ENCODE peak calls at places on chromosome 9, in four cellular contexts. L is ovary, C is HepG2, O is psoas muscle. N is an unnamed sample.
A peak's percentile ranks its signal among the peaks of the same experiment; 100 is the strongest.

GRCh38 chr9:95937131-95937530 is 61.6 kb downstream of the ERCC6L2 start:
- DNase-seq in L (no peak), C (no peak), O (no peak), N (no peak)

GRCh38 chr9:75139201-75139600 is 50.9 kb downstream of the OSTF1 start:
- DNase-seq in L (no peak), C (no peak), O (no peak), N (no peak)

GRCh38 chr9:81671880-81672280 is 17.5 kb downstream of the TLE1 start:
- DNase-seq in L (peak; percentile 87), C (no peak), O (peak; percentile 79), N (no peak)

GRCh38 chr9:71685394-71685793 is 82.9 kb downstream of the CEMIP2 start:
- DNase-seq in L (no peak), C (no peak), O (no peak), N (no peak)

GRCh38 chr9:89531766-89532165 is 33.9 kb upstream of the SEMA4D start:
- DNase-seq in L (no peak), C (no peak), O (no peak), N (no peak)

GRCh38 chr9:77876091-77876490 is 155.5 kb downstream of the GNAQ start:
- DNase-seq in L (peak; percentile 40), C (no peak), O (no peak), N (no peak)

GRCh38 chr9:105994970-105995369 is 300.6 kb downstream of the TMEM38B start:
- DNase-seq in L (no peak), C (no peak), O (no peak), N (no peak)

GRCh38 chr9:95443301-95443700 is 73.5 kb downstream of the PTCH1 start:
- DNase-seq in L (no peak), C (no peak), O (no peak), N (no peak)

GRCh38 chr9:18359335-18359734 is 114.6 kb upstream of the ADAMTSL1 start:
- DNase-seq in L (no peak), C (no peak), O (no peak), N (no peak)

GRCh38 chr9:122445155-122445749 is 32.5 kb downstream of the OR1J1 start:
- DNase-seq in L (no peak), C (no peak), O (no peak), N (no peak)
- TF ChIP-seq CTCF in L (no peak), C (no peak), O (no peak), N (no peak)

GRCh38 chr9:22446589-22446949 is at the start of gene DMRTA1:
- DNase-seq in L (peak; percentile 65), C (no peak), O (peak; percentile 82), N (peak; percentile 44)

GRCh38 chr9:22452415-22453010 is 5.9 kb downstream of the DMRTA1 start:
- DNase-seq in L (no peak), C (peak; percentile 17), O (peak; percentile 19), N (peak; percentile 33)

GRCh38 chr9:22447607-22448305 is 1.1 kb downstream of the DMRTA1 start:
- DNase-seq in L (no peak), C (no peak), O (no peak), N (no peak)

DNA sequence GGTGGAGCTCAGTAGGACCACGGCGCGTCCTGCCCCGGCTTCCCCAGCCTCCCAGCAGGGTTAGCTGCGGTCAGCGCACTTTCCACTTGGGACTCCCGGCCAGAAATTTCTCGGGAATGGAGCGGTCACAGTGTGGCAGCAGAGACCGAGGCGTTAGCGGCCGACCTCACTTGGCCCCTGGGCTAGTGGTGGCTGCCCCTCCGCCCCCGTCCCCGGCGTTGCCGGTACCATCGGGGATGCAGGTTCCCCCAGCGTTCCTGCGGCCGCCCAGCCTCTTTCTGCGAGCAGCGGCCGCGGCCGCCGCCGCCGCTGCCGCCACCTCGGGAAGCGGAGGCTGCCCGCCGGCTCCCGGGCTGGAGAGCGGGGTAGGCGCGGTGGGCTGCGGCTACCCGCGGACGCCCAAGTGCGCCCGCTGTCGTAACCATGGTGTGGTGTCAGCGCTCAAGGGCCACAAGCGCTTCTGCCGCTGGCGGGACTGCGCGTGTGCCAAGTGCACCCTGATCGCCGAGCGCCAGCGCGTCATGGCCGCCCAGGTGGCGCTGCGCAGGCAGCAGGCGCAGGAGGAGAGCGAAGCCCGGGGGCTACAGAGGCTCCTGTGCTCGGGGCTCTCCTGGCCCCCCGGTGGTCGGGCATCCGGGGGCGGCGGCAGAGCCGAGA is 454 bp downstream of the DMRTA1 start:
- DNase-seq in L (peak; percentile 37), C (no peak), O (peak; percentile 60), N (peak; percentile 60)
- TF ChIP-seq CTCF in L (no peak), C (peak; percentile 28), O (peak; percentile 15), N (no peak)

GRCh38 chr9:5835808-5836207 is 2.9 kb upstream of the ERMP1 start:
- DNase-seq in L (no peak), C (no peak), O (no peak), N (no peak)
- TF ChIP-seq CTCF in L (no peak), C (no peak), O (no peak), N (no peak)

GRCh38 chr9:211036-211435 is 3.6 kb upstream of the DOCK8 start:
- DNase-seq in L (no peak), C (no peak), O (no peak), N (no peak)

GRCh38 chr9:215631-216155 is 1.0 kb downstream of the DOCK8 start:
- DNase-seq in L (no peak), C (no peak), O (no peak), N (no peak)

GRCh38 chr9:211557-211956 is 3.1 kb upstream of the DOCK8 start:
- DNase-seq in L (no peak), C (no peak), O (no peak), N (no peak)

GRCh38 chr9:212265-212664 is 2.4 kb upstream of the DOCK8 start:
- DNase-seq in L (no peak), C (no peak), O (no peak), N (no peak)

DNA sequence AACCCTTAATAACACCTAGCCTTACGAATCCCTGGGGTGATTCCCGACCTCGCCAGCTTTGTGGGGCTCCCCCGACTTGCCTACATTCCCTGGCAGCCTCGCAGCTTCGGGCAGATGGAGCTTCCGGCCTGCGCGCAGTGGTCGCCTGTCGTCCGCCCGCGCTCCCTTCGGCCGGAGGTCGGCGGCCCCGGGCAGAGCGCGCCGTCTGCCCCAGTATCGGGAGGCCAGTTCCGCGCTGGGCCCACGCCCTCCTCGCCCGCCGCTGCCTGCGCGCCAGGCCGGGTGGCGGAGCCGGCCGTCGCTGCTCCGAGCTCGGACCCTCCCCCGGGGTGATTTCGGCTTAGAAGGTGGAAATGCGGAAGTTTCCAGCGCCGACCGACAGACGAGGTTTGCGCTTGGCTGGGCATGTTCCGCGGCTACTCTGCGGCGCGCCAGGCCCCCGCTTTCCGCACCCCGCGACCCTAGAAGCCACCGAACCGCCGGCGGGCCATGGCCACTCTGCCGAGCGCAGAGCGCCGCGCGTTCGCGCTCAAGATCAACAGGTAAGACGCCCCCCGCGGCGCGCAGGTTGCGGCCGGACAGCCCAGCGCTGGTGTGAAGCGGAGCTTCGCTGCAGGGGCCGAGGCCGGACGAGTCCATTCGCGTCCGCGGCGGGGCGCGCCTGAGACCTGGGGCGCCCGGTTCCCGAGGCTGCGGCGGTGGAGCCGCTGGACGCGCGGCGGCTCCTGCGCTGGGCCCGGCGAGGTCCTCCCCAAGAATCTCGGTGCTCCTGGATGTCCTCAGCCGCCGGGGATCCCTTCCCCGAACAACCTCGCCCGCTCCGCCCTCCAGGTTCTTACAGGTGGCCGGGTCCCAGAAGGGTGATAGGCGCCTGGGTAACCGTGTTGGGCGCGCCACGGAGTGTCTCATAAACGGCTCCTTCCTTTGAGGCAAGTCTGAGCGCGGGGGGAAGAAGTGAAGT is at the start of gene DOCK8:
- DNase-seq in L (peak; percentile 24), C (peak; percentile 31), O (peak; percentile 65), N (peak; percentile 89)
- TF ChIP-seq CTCF in L (peak; percentile 49), C (peak; percentile 58), O (peak; percentile 25), N (peak; percentile 25)

GRCh38 chr9:36911037-36911436 is 123.0 kb downstream of the PAX5 start:
- DNase-seq in L (no peak), C (no peak), O (no peak), N (no peak)
- TF ChIP-seq CTCF in L (no peak), C (no peak), O (no peak), N (no peak)

GRCh38 chr9:123990427-123990826 is 21.1 kb upstream of the LHX2 start:
- DNase-seq in L (no peak), C (no peak), O (no peak), N (no peak)
- TF ChIP-seq CTCF in L (no peak), C (no peak), O (no peak), N (no peak)

N was measured in Caco-2.